ENCODE peak calls at places on chromosomes 7 and 10, in six cellular contexts. G, C, P, H, U and K are unnamed samples.

GRCh38 chr10:97376413-97376812 is 24.7 kb downstream of the RRP12 start:
- DNase-seq in G (no peak), C (no peak), P (no peak), H (no peak), U (no peak), K (no peak)

GRCh38 chr10:103548581-103549348 is 55.3 kb downstream of the NEURL1 start:
- DNase-seq in G (no peak), C (no peak), P (no peak), H (peak), U (no peak), K (no peak)

GRCh38 chr7:135664046-135664589 is 1.8 kb downstream of the STMP1 start:
- DNase-seq in G (no peak), C (no peak), P (no peak), H (no peak), U (no peak), K (no peak)

GRCh38 chr10:30804478-30805055 is 175.0 kb upstream of the LYZL2 start:
- DNase-seq in G (no peak), C (no peak), P (no peak), H (no peak), U (no peak), K (no peak)

GRCh38 chr10:89213191-89213808 is 6.2 kb upstream of the CH25H start:
- DNase-seq in G (no peak), C (no peak), P (peak), H (peak), U (peak), K (no peak)

GRCh38 chr7:131203291-131203976 is 124.2 kb upstream of the MKLN1 start:
- DNase-seq in G (no peak), C (no peak), P (no peak), H (no peak), U (no peak), K (no peak)

GRCh38 chr7:141700848-141701371 is 1.1 kb downstream of the DENND11 start:
- DNase-seq in G (peak), C (no peak), P (no peak), H (no peak), U (peak), K (no peak)

GRCh38 chr10:53325073-53325472 is 552.5 kb upstream of the MBL2 start:
- DNase-seq in G (no peak), C (no peak), P (no peak), H (no peak), U (peak), K (no peak)

GRCh38 chr7:98265841-98266271 is 13.8 kb upstream of the TECPR1 start:
- DNase-seq in G (no peak), C (no peak), P (no peak), H (no peak), U (peak), K (no peak)

GRCh38 chr10:5800782-5801181 is 12.5 kb downstream of the GDI2 start:
- DNase-seq in G (no peak), C (no peak), P (no peak), H (no peak), U (no peak), K (no peak)

GRCh38 chr10:62610649-62611229 is 193.8 kb upstream of the ADO start:
- DNase-seq in G (peak), C (peak), P (peak), H (peak), U (peak), K (peak)

GRCh38 chr7:134954197-134955082 is 31.9 kb upstream of the AGBL3 start:
- DNase-seq in G (no peak), C (no peak), P (peak), H (peak), U (no peak), K (no peak)

GRCh38 chr7:158705234-158705890 is 758 bp upstream of the NCAPG2 start:
- DNase-seq in G (no peak), C (no peak), P (peak), H (peak), U (no peak), K (no peak)

GRCh38 chr7:106568680-106569499 is 92.1 kb downstream of the CCDC71L start:
- DNase-seq in G (no peak), C (no peak), P (no peak), H (peak), U (peak), K (no peak)

GRCh38 chr7:73865738-73866445 is 4.9 kb downstream of the TMEM270 start:
- DNase-seq in G (no peak), C (no peak), P (peak), H (peak), U (peak), K (no peak)

GRCh38 chr10:86135191-86135590 is 231.4 kb downstream of the GRID1 start:
- DNase-seq in G (no peak), C (no peak), P (no peak), H (no peak), U (no peak), K (no peak)

GRCh38 chr10:132787253-132788179 is 1.6 kb upstream of the NKX6-2 start:
- DNase-seq in G (no peak), C (no peak), P (no peak), H (no peak), U (no peak), K (no peak)

GRCh38 chr10:70715853-70716795 is 43.8 kb downstream of the ADAMTS14 start:
- DNase-seq in G (no peak), C (peak), P (no peak), H (peak), U (peak), K (no peak)

GRCh38 chr10:95211606-95212279 is 17.7 kb downstream of the ACSM6 start:
- DNase-seq in G (no peak), C (no peak), P (no peak), H (no peak), U (no peak), K (no peak)

GRCh38 chr10:9745158-9745557 is 1272.5 kb upstream of the CELF2 start:
- DNase-seq in G (no peak), C (no peak), P (no peak), H (no peak), U (no peak), K (no peak)

GRCh38 chr10:121437596-121437995 is 160.6 kb downstream of the FGFR2 start:
- DNase-seq in G (no peak), C (peak), P (no peak), H (no peak), U (no peak), K (no peak)

GRCh38 chr7:151249034-151249731 is 689 bp upstream of the SMARCD3 start:
- DNase-seq in G (no peak), C (peak), P (no peak), H (no peak), U (peak), K (peak)

GRCh38 chr10:4686644-4686996 is 139.4 kb upstream of the AKR1E2 start:
- DNase-seq in G (no peak), C (no peak), P (no peak), H (no peak), U (peak), K (no peak)

GRCh38 chr10:70573599-70574506 is 28.7 kb downstream of the PRF1 start:
- DNase-seq in G (no peak), C (no peak), P (no peak), H (no peak), U (no peak), K (no peak)

GRCh38 chr10:128902031-128902710 is 564.9 kb upstream of the MGMT start:
- DNase-seq in G (no peak), C (no peak), P (no peak), H (no peak), U (no peak), K (no peak)

GRCh38 chr10:63799511-63799910 is 278.3 kb downstream of the REEP3 start:
- DNase-seq in G (no peak), C (no peak), P (no peak), H (no peak), U (no peak), K (no peak)

GRCh38 chr7:87391020-87391701 is 45.7 kb downstream of the CROT start:
- DNase-seq in G (no peak), C (no peak), P (no peak), H (no peak), U (no peak), K (no peak)

GRCh38 chr10:101097881-101098280 is 33.2 kb upstream of the TLX1 start:
- DNase-seq in G (no peak), C (no peak), P (no peak), H (no peak), U (no peak), K (no peak)

GRCh38 chr7:146096994-146097393 is 19.6 kb upstream of the CNTNAP2 start:
- DNase-seq in G (no peak), C (no peak), P (peak), H (peak), U (no peak), K (no peak)

GRCh38 chr10:7696545-7696944 is 6.6 kb upstream of the ITIH2 start:
- DNase-seq in G (no peak), C (no peak), P (no peak), H (no peak), U (no peak), K (no peak)

GRCh38 chr7:156759143-156759542 is 118.6 kb downstream of the RNF32 start:
- DNase-seq in G (no peak), C (no peak), P (no peak), H (no peak), U (no peak), K (no peak)

GRCh38 chr7:130272456-130273080 is 5.9 kb downstream of the CPA2 start:
- DNase-seq in G (no peak), C (peak), P (no peak), H (peak), U (peak), K (no peak)

GRCh38 chr10:63681965-63682704 is 160.9 kb downstream of the REEP3 start:
- DNase-seq in G (no peak), C (no peak), P (no peak), H (no peak), U (no peak), K (no peak)

GRCh38 chr10:85995791-85996190 is 370.8 kb downstream of the GRID1 start:
- DNase-seq in G (no peak), C (no peak), P (no peak), H (peak), U (peak), K (no peak)